ENCODE peak calls at places on chromosomes 2 and 18, in four cellular contexts. U is GM23338, V is HL-60, E is prostate gland. O is an unnamed sample.

GRCh38 chr2:147782521-147782920 is 62.3 kb upstream of the ACVR2A start:
- DNase-seq in U (peak), V (no peak), E (no peak), O (no peak)

GRCh38 chr2:33477473-33478468 is 1.3 kb downstream of the RASGRP3 start:
- DNase-seq in U (no peak), V (peak), E (no peak), O (no peak)

GRCh38 chr2:105005170-105005569 is 32.7 kb upstream of the MRPS9 start:
- DNase-seq in U (peak), V (no peak), E (no peak), O (no peak)

GRCh38 chr2:220660277-220661155 is 911.6 kb downstream of the EPHA4 start:
- DNase-seq in U (peak), V (no peak), E (no peak), O (no peak)

GRCh38 chr2:69831354-69831905 is 2.0 kb downstream of the GMCL1 start:
- DNase-seq in U (no peak), V (no peak), E (no peak), O (no peak)

GRCh38 chr2:140643761-140644187 is 1487.0 kb downstream of the LRP1B start:
- DNase-seq in U (no peak), V (no peak), E (no peak), O (no peak)

GRCh38 chr18:39841133-39842041 is 2113.6 kb upstream of the PIK3C3 start:
- DNase-seq in U (peak), V (peak), E (peak), O (no peak)

GRCh38 chr2:29777164-29777563 is 144.2 kb downstream of the ALK start:
- DNase-seq in U (no peak), V (no peak), E (no peak), O (no peak)

GRCh38 chr2:62340981-62341624 is 145.2 kb downstream of the B3GNT2 start:
- DNase-seq in U (no peak), V (no peak), E (no peak), O (no peak)

GRCh38 chr2:134640494-134640893 is 78.3 kb downstream of the TMEM163 start:
- DNase-seq in U (no peak), V (no peak), E (no peak), O (no peak)

GRCh38 chr2:40316631-40317030 is 135.3 kb downstream of the SLC8A1 start:
- DNase-seq in U (no peak), V (no peak), E (no peak), O (no peak)

GRCh38 chr18:23838801-23839366 is 149.6 kb downstream of the LAMA3 start:
- DNase-seq in U (no peak), V (no peak), E (no peak), O (no peak)

GRCh38 chr2:182972548-182972942 is 65.7 kb downstream of the NCKAP1 start:
- DNase-seq in U (no peak), V (no peak), E (no peak), O (no peak)
- TF ChIP-seq POLR2AphosphoS5 in U (no peak), V (no peak), E (no peak), O (no peak)

GRCh38 chr2:98063289-98063688 is 23.7 kb upstream of the VWA3B start:
- DNase-seq in U (peak), V (no peak), E (no peak), O (no peak)

GRCh38 chr2:98058191-98058975 is 28.6 kb upstream of the VWA3B start:
- DNase-seq in U (no peak), V (no peak), E (no peak), O (no peak)
- TF ChIP-seq POLR2AphosphoS5 in U (no peak), V (no peak), E (no peak), O (no peak)

DNA sequence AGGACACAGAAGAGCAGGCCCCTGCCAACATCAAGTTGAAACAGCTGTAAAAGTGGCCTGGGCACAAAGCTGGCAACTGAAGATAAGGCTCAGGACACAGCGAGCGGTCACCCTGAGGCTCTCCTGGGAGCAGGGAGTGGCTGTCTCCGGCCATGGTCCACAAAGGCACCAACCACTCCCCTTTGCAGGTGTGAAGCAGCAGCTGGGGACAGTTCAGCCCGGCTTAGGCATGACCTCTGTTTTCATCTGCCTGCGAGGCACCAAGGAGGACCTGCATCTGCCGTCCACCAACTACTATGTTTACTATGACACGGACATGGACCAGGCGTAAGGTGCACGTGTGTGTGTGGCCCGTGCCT is 12.9 kb downstream of the TGOLN2 start:
- DNase-seq in U (no peak), V (no peak), E (no peak), O (no peak)
- TF ChIP-seq POLR2AphosphoS5 in U (no peak), V (no peak), E (no peak), O (peak)

GRCh38 chr18:9542924-9543323 is 67.6 kb downstream of the RALBP1 start:
- DNase-seq in U (no peak), V (no peak), E (no peak), O (no peak)
- TF ChIP-seq POLR2AphosphoS5 in U (no peak), V (no peak), E (no peak), O (no peak)

GRCh38 chr18:35355140-35355618 is 11.0 kb upstream of the ZNF24 start:
- DNase-seq in U (peak), V (peak), E (peak), O (peak)
- TF ChIP-seq POLR2AphosphoS5 in U (no peak), V (no peak), E (peak), O (no peak)

O was measured in GM12891.